ENCODE peak calls at places on chromosome 19, in eight cellular contexts. R, X, B, Q, Z, G, C and F are unnamed samples.
A peak's percentile ranks its signal among the peaks of the same experiment; 100 is the strongest.

GRCh38 chr19:32865326-32865725 is 4.2 kb downstream of the SLC7A9 start:
- DNase-seq in C (no peak), G (no peak), Q (no peak), X (no peak), B (no peak), Z (no peak), R (no peak), F (no peak)

GRCh38 chr19:17312481-17313113 is 3.2 kb downstream of the DDA1 start:
- DNase-seq in Q (no peak), R (no peak), C (no peak), B (no peak), G (no peak), Z (no peak), X (no peak), F (no peak)

GRCh38 chr19:34759218-34759917 is 13.6 kb downstream of the ZNF599 start:
- DNase-seq in Q (no peak), G (no peak), R (no peak), X (no peak), B (no peak), Z (no peak), C (no peak), F (no peak)

GRCh38 chr19:14775855-14776254 is 2.5 kb downstream of the ADGRE2 start:
- DNase-seq in C (no peak), Z (no peak), G (no peak), Q (no peak), B (peak; percentile 9), X (no peak), R (no peak), F (no peak)

GRCh38 chr19:45161715-45162463 is 1.1 kb upstream of the NKPD1 start:
- DNase-seq in G (peak; percentile 73), R (peak; percentile 56), B (no peak), Z (no peak), Q (no peak), C (peak; percentile 74), X (no peak), F (no peak)

GRCh38 chr19:10567696-10568443 is 909 bp downstream of the CDKN2D start:
- DNase-seq in R (no peak), Q (no peak), Z (no peak), C (no peak), G (no peak), X (no peak), B (no peak), F (no peak)

GRCh38 chr19:8387688-8388611 is 2.2 kb upstream of the RAB11B start:
- DNase-seq in G (no peak), B (no peak), C (no peak), R (no peak), Z (no peak), X (no peak), Q (no peak), F (no peak)

GRCh38 chr19:34256835-34257558 is 2.6 kb downstream of the GARRE1 start:
- DNase-seq in R (no peak), Z (no peak), X (no peak), Q (no peak), C (no peak), G (no peak), B (no peak), F (no peak)

GRCh38 chr19:16605552-16605951 is 22.5 kb downstream of the MED26 start:
- DNase-seq in G (no peak), B (no peak), R (no peak), X (no peak), C (peak; percentile 62), Z (no peak), Q (peak; percentile 79), F (no peak)

GRCh38 chr19:34171539-34171876 is 796 bp upstream of the LSM14A start:
- DNase-seq in G (no peak), Z (no peak), B (peak; percentile 74), X (no peak), Q (no peak), C (no peak), R (peak; percentile 51), F (no peak)

GRCh38 chr19:39599116-39599515 is 3.2 kb upstream of the LGALS13 start:
- DNase-seq in G (peak; percentile 36), Q (no peak), R (peak; percentile 42), X (no peak), C (no peak), Z (peak; percentile 1), B (peak; percentile 7), F (no peak)

GRCh38 chr19:3433313-3433712 is 47.0 kb downstream of the SMIM24 start:
- DNase-seq in X (no peak), Q (no peak), G (no peak), C (no peak), B (no peak), Z (no peak), R (no peak), F (no peak)

GRCh38 chr19:34310494-34310981 is 54.5 kb upstream of the GPI start:
- DNase-seq in B (no peak), X (no peak), Q (no peak), G (no peak), R (no peak), Z (no peak), C (no peak), F (no peak)

GRCh38 chr19:633786-634639 is 676 bp upstream of the POLRMT start:
- DNase-seq in X (no peak), B (no peak), G (no peak), Q (no peak), R (no peak), C (no peak), Z (no peak), F (no peak)

GRCh38 chr19:16601378-16602052 is 26.5 kb downstream of the MED26 start:
- DNase-seq in G (no peak), X (peak; percentile 12), Z (no peak), R (no peak), B (no peak), C (no peak), Q (peak; percentile 72), F (no peak)

GRCh38 chr19:18701250-18701608 is 17.7 kb downstream of the CRTC1 start:
- DNase-seq in C (no peak), Z (no peak), B (no peak), X (no peak), R (no peak), G (no peak), Q (no peak), F (no peak)

GRCh38 chr19:1889907-1890306 is 4.6 kb upstream of the ABHD17A start:
- DNase-seq in X (no peak), G (no peak), C (no peak), R (no peak), B (no peak), Q (no peak), Z (no peak), F (no peak)

GRCh38 chr19:55213547-55213946 is 4.2 kb upstream of the PTPRH start:
- DNase-seq in R (no peak), X (no peak), C (no peak), G (no peak), Z (no peak), Q (no peak), B (no peak), F (no peak)

GRCh38 chr19:10672529-10673150 is 18.5 kb downstream of the ILF3 start:
- DNase-seq in Z (no peak), B (no peak), Q (no peak), R (peak; percentile 15), G (no peak), C (no peak), X (no peak), F (no peak)

GRCh38 chr19:12792048-12792852 is 964 bp downstream of the JUNB start:
- DNase-seq in G (peak; percentile 49), R (peak; percentile 67), C (peak; percentile 83), Z (no peak), B (peak; percentile 79), Q (peak; percentile 90), X (peak; percentile 84), F (peak; percentile 78)

GRCh38 chr19:36707134-36707533 is 19.7 kb downstream of the ZNF567 start:
- DNase-seq in B (no peak), Q (no peak), C (no peak), X (no peak), R (no peak), G (no peak), Z (no peak), F (no peak)

GRCh38 chr19:12965017-12965811 is 4.2 kb upstream of the DAND5 start:
- DNase-seq in R (peak; percentile 78), X (peak; percentile 82), Q (peak; percentile 93), B (peak; percentile 86), C (peak; percentile 86), G (peak; percentile 87), Z (no peak), F (peak; percentile 65)

GRCh38 chr19:55486971-55487883 is 1.0 kb upstream of the SSC5D start:
- DNase-seq in R (peak; percentile 96), G (no peak), X (peak; percentile 93), C (peak; percentile 58), B (peak; percentile 65), Q (peak; percentile 90), Z (no peak), F (no peak)

GRCh38 chr19:49515767-49516166 is 3.3 kb downstream of the FCGRT start:
- DNase-seq in R (peak; percentile 73), Z (no peak), C (no peak), G (no peak), X (peak; percentile 82), B (no peak), Q (peak; percentile 80), F (no peak)

GRCh38 chr19:55118401-55118991 is 1.1 kb upstream of the PPP1R12C start:
- DNase-seq in B (peak; percentile 23), Z (no peak), Q (peak; percentile 88), X (peak; percentile 79), C (no peak), G (no peak), R (peak; percentile 71), F (no peak)

GRCh38 chr19:54551293-54551692 is 22.3 kb upstream of the LILRA2 start:
- DNase-seq in Z (no peak), C (no peak), R (no peak), X (no peak), B (no peak), Q (no peak), G (no peak), F (no peak)

GRCh38 chr19:15464394-15465385 is at the start of gene RASAL3:
- DNase-seq in B (peak; percentile 64), Q (no peak), G (no peak), R (peak; percentile 46), C (no peak), Z (no peak), X (peak; percentile 63), F (peak; percentile 42)

GRCh38 chr19:49862411-49863253 is 4.7 kb downstream of the PNKP start:
- DNase-seq in Z (no peak), G (peak; percentile 25), B (no peak), C (peak; percentile 72), Q (peak; percentile 77), R (no peak), X (peak; percentile 54), F (no peak)

GRCh38 chr19:33798701-33799111 is 2.0 kb downstream of the KCTD15 start:
- DNase-seq in B (no peak), R (peak; percentile 53), C (no peak), Z (no peak), G (no peak), X (no peak), Q (peak; percentile 30), F (no peak)

GRCh38 chr19:33767898-33768413 is 28.7 kb upstream of the KCTD15 start:
- DNase-seq in Z (no peak), R (peak; percentile 33), B (no peak), C (no peak), G (peak; percentile 52), X (no peak), Q (no peak), F (no peak)

GRCh38 chr19:33177417-33177976 is 16.6 kb upstream of the LRP3 start:
- DNase-seq in Q (no peak), C (peak; percentile 82), X (no peak), B (no peak), G (peak; percentile 72), Z (peak; percentile 3), R (no peak), F (no peak)

GRCh38 chr19:4807188-4807587 is 15.7 kb downstream of the FEM1A start:
- DNase-seq in B (no peak), Z (no peak), C (no peak), Q (peak; percentile 77), G (no peak), R (no peak), X (peak; percentile 88), F (no peak)

GRCh38 chr19:1000095-1000494 is at the start of gene GRIN3B:
- DNase-seq in C (peak; percentile 75), B (peak; percentile 70), X (no peak), G (peak; percentile 43), Q (peak; percentile 80), Z (no peak), R (peak; percentile 50), F (peak; percentile 51)

GRCh38 chr19:48636859-48637448 is at the start of gene DBP:
- DNase-seq in Z (no peak), G (peak; percentile 54), Q (peak; percentile 87), C (peak; percentile 65), X (peak; percentile 79), B (no peak), R (no peak), F (no peak)